ENCODE peak calls at places on chromosome 3, in four cellular contexts. U is retina, H is germinal center, S is NCI-H2081. L is an unnamed sample.

GRCh38 chr3:52253314-52254260 is 8.0 kb downstream of the PPM1M start:
- DNase-seq in H (peak; percentile 91), S (no peak), U (no peak), L (peak; percentile 92)

GRCh38 chr3:89358281-89358680 is 250.9 kb downstream of the EPHA3 start:
- DNase-seq in S (no peak), H (no peak), U (no peak), L (no peak)

GRCh38 chr3:11290743-11291680 is 18.8 kb downstream of the ATG7 start:
- DNase-seq in U (no peak), H (no peak), S (no peak), L (no peak)

GRCh38 chr3:15562560-15562959 is 38.8 kb downstream of the HACL1 start:
- DNase-seq in H (no peak), S (no peak), U (no peak), L (no peak)

GRCh38 chr3:76310059-76310458 is 524.7 kb upstream of the ZNF717 start:
- DNase-seq in S (no peak), U (no peak), H (no peak), L (no peak)

GRCh38 chr3:159928071-159928491 is 60.6 kb upstream of the IL12A start:
- DNase-seq in H (no peak), U (no peak), S (no peak), L (no peak)

GRCh38 chr3:197499427-197499826 is 56.3 kb downstream of the BDH1 start:
- DNase-seq in S (no peak), H (no peak), U (no peak), L (no peak)

GRCh38 chr3:190217081-190217480 is 96.4 kb upstream of the P3H2 start:
- DNase-seq in S (no peak), H (no peak), U (no peak), L (no peak)

GRCh38 chr3:12810963-12811362 is 14.5 kb downstream of the CAND2 start:
- DNase-seq in S (no peak), H (no peak), U (no peak), L (no peak)

GRCh38 chr3:149186726-149187125 is 34.9 kb downstream of the CP start:
- DNase-seq in U (no peak), H (no peak), S (no peak), L (no peak)

GRCh38 chr3:128794067-128794768 is 68.2 kb downstream of the RAB7A start:
- DNase-seq in U (no peak), H (no peak), S (no peak), L (no peak)